ENCODE peak calls at places on chromosomes 16 and 17, in ten cellular contexts. N is stimulated activated CD4-positive, alpha-beta T cell treated with anti-CD3 and anti-CD28 coated beads, TNF-alpha, amount 100 ng/mL, for 1 hour; O is activated T-helper 1 cell treated with anti-CD3 and anti-CD28 coated beads, Interleukin-2, amount 50 U/mL, for 16 hours; W is GM04504; P is stimulated activated CD8-positive, alpha-beta memory T cell treated with anti-CD3 and anti-CD28 coated beads, Interleukin-4, amount 100 ng/mL, for 1 hour; E is cardiac muscle cell; L is mesendoderm; Y is A673; Q is GM13977; X is anterior cingulate cortex. G is an unnamed sample.

GRCh38 chr16:55663770-55664677 is 8.2 kb downstream of the SLC6A2 start:
- DNase-seq in N (no peak), O (no peak), W (no peak), P (no peak), E (no peak), L (peak; percentile 54), Y (no peak), Q (no peak), X (no peak), G (no peak)

GRCh38 chr16:75244844-75245758 is 6.3 kb downstream of the BCAR1 start:
- DNase-seq in N (no peak), O (no peak), W (peak; percentile 90), P (no peak), E (peak; percentile 90), L (peak; percentile 98), Y (no peak), Q (peak; percentile 70), X (peak; percentile 86), G (peak; percentile 96)

GRCh38 chr17:45256114-45256966 is 5.6 kb downstream of the SPATA32 start:
- DNase-seq in N (no peak), O (no peak), W (no peak), P (no peak), E (no peak), L (peak; percentile 46), Y (no peak), Q (no peak), X (no peak), G (no peak)

GRCh38 chr17:79019260-79019630 is 4.7 kb upstream of the C1QTNF1 start:
- DNase-seq in N (no peak), O (no peak), W (no peak), P (no peak), E (no peak), L (no peak), Y (no peak), Q (no peak), X (no peak), G (no peak)

GRCh38 chr16:12119037-12119436 is 142.5 kb downstream of the SNX29 start:
- DNase-seq in N (no peak), O (no peak), W (no peak), P (no peak), E (no peak), L (no peak), Y (no peak), Q (no peak), X (no peak), G (no peak)

GRCh38 chr17:75619506-75620431 is 13.5 kb upstream of the SMIM5 start:
- DNase-seq in N (no peak), O (no peak), W (no peak), P (no peak), E (peak; percentile 47), L (peak; percentile 86), Y (peak; percentile 57), Q (no peak), X (no peak), G (peak; percentile 52)

GRCh38 chr17:45247429-45248131 is 14.3 kb downstream of the SPATA32 start:
- DNase-seq in N (peak; percentile 91), O (peak; percentile 91), W (no peak), P (peak; percentile 91), E (peak; percentile 94), L (peak; percentile 98), Y (peak; percentile 82), Q (peak; percentile 100), X (peak; percentile 55), G (no peak)

GRCh38 chr17:14760719-14761425 is 460.0 kb downstream of the HS3ST3B1 start:
- DNase-seq in N (no peak), O (no peak), W (no peak), P (no peak), E (no peak), L (no peak), Y (no peak), Q (no peak), X (no peak), G (no peak)

GRCh38 chr16:28180660-28181556 is 30.9 kb downstream of the XPO6 start:
- DNase-seq in N (no peak), O (no peak), W (no peak), P (no peak), E (no peak), L (no peak), Y (no peak), Q (no peak), X (no peak), G (peak; percentile 33)

GRCh38 chr16:16143038-16143763 is 80.1 kb downstream of the ABCC6 start:
- DNase-seq in N (no peak), O (no peak), W (no peak), P (no peak), E (peak; percentile 11), L (peak; percentile 74), Y (peak; percentile 17), Q (no peak), X (no peak), G (no peak)

GRCh38 chr16:57133911-57134310 is 41.5 kb downstream of the CPNE2 start:
- DNase-seq in N (no peak), O (no peak), W (no peak), P (no peak), E (no peak), L (no peak), Y (no peak), Q (no peak), X (no peak), G (no peak)

GRCh38 chr16:79267781-79268180 is 332.8 kb downstream of the MAF start:
- DNase-seq in N (no peak), O (peak; percentile 30), W (no peak), P (no peak), E (no peak), L (no peak), Y (no peak), Q (no peak), X (no peak), G (no peak)

GRCh38 chr17:62780951-62781350 is 27.2 kb downstream of the MARCHF10 start:
- DNase-seq in N (no peak), O (no peak), W (no peak), P (no peak), E (no peak), L (no peak), Y (no peak), Q (no peak), X (no peak), G (no peak)

GRCh38 chr16:1745181-1745899 is 26.0 kb downstream of the NME3 start:
- DNase-seq in N (no peak), O (no peak), W (peak; percentile 59), P (no peak), E (no peak), L (peak; percentile 14), Y (no peak), Q (no peak), X (no peak), G (peak; percentile 71)

GRCh38 chr17:82227629-82228277 is 1.1 kb upstream of the SLC16A3 start:
- DNase-seq in N (no peak), O (no peak), W (no peak), P (no peak), E (no peak), L (no peak), Y (no peak), Q (no peak), X (no peak), G (no peak)

GRCh38 chr17:69763503-69763902 is 311.5 kb upstream of the KCNJ16 start:
- DNase-seq in N (no peak), O (no peak), W (no peak), P (no peak), E (peak; percentile 10), L (peak; percentile 59), Y (no peak), Q (no peak), X (no peak), G (peak; percentile 22)

GRCh38 chr16:48487287-48487686 is 102.1 kb upstream of the SIAH1 start:
- DNase-seq in N (no peak), O (no peak), W (no peak), P (no peak), E (no peak), L (no peak), Y (no peak), Q (no peak), X (no peak), G (peak; percentile 14)

GRCh38 chr17:73494096-73494954 is 149.9 kb downstream of the SDK2 start:
- DNase-seq in N (no peak), O (no peak), W (no peak), P (no peak), E (no peak), L (no peak), Y (no peak), Q (no peak), X (no peak), G (no peak)

GRCh38 chr17:78687125-78687524 is 94.9 kb downstream of the CYTH1 start:
- DNase-seq in N (no peak), O (no peak), W (no peak), P (no peak), E (no peak), L (no peak), Y (no peak), Q (no peak), X (no peak), G (no peak)

G was measured in MG63.